ENCODE peak calls at places on chromosomes 4 and X, in nine cellular contexts. One of them, this sample, is unnamed.

GRCh38 chrX:20151689-20152088 is 10.1 kb upstream of the EIF1AX start:
- DNase-seq in T-helper 9 cell: no peak
- DNase-seq in iris pigment epithelial cell: no peak
- DNase-seq in stimulated activated naive CD8-positive, alpha-beta T cell treated with anti-CD3 and anti-CD28 coated beads, Interleukin-15, Interleukin-2, amounts not matched to agents 100 U/mL and 50 U/mL, for 24 hours: no peak
- DNase-seq in activated T-cell treated with anti-CD3 and anti-CD28 coated beads for 1 hour: no peak
- DNase-seq in NCI-H2171 treated with DMSO at 0.1 percent for 48 hours: no peak
- DNase-seq in AG20443: no peak
- DNase-seq in AG10803: no peak
- DNase-seq in cardiac muscle cell: no peak
- DNase-seq in this sample: no peak

GRCh38 chr4:122960298-122960985 is 38.0 kb upstream of the NUDT6 start:
- DNase-seq in T-helper 9 cell: no peak
- DNase-seq in iris pigment epithelial cell: peak
- DNase-seq in stimulated activated naive CD8-positive, alpha-beta T cell treated with anti-CD3 and anti-CD28 coated beads, Interleukin-15, Interleukin-2, amounts not matched to agents 100 U/mL and 50 U/mL, for 24 hours: no peak
- DNase-seq in activated T-cell treated with anti-CD3 and anti-CD28 coated beads for 1 hour: no peak
- DNase-seq in NCI-H2171 treated with DMSO at 0.1 percent for 48 hours: no peak
- DNase-seq in AG20443: no peak
- DNase-seq in AG10803: peak
- DNase-seq in cardiac muscle cell: no peak
- DNase-seq in this sample: no peak

GRCh38 chr4:86910820-86911684 is 18.8 kb upstream of the C4orf36 start:
- DNase-seq in T-helper 9 cell: no peak
- DNase-seq in iris pigment epithelial cell: peak
- DNase-seq in stimulated activated naive CD8-positive, alpha-beta T cell treated with anti-CD3 and anti-CD28 coated beads, Interleukin-15, Interleukin-2, amounts not matched to agents 100 U/mL and 50 U/mL, for 24 hours: no peak
- DNase-seq in activated T-cell treated with anti-CD3 and anti-CD28 coated beads for 1 hour: no peak
- DNase-seq in NCI-H2171 treated with DMSO at 0.1 percent for 48 hours: no peak
- DNase-seq in AG20443: no peak
- DNase-seq in AG10803: no peak
- DNase-seq in cardiac muscle cell: no peak
- DNase-seq in this sample: no peak

GRCh38 chr4:82852751-82853053 is 38.3 kb downstream of the SEC31A start:
- DNase-seq in T-helper 9 cell: no peak
- DNase-seq in iris pigment epithelial cell: no peak
- DNase-seq in stimulated activated naive CD8-positive, alpha-beta T cell treated with anti-CD3 and anti-CD28 coated beads, Interleukin-15, Interleukin-2, amounts not matched to agents 100 U/mL and 50 U/mL, for 24 hours: no peak
- DNase-seq in activated T-cell treated with anti-CD3 and anti-CD28 coated beads for 1 hour: no peak
- DNase-seq in NCI-H2171 treated with DMSO at 0.1 percent for 48 hours: no peak
- DNase-seq in AG20443: no peak
- DNase-seq in AG10803: no peak
- DNase-seq in cardiac muscle cell: no peak
- DNase-seq in this sample: no peak

GRCh38 chr4:31045724-31046318 is 325.7 kb downstream of the PCDH7 start:
- DNase-seq in T-helper 9 cell: no peak
- DNase-seq in iris pigment epithelial cell: peak
- DNase-seq in stimulated activated naive CD8-positive, alpha-beta T cell treated with anti-CD3 and anti-CD28 coated beads, Interleukin-15, Interleukin-2, amounts not matched to agents 100 U/mL and 50 U/mL, for 24 hours: no peak
- DNase-seq in activated T-cell treated with anti-CD3 and anti-CD28 coated beads for 1 hour: no peak
- DNase-seq in NCI-H2171 treated with DMSO at 0.1 percent for 48 hours: no peak
- DNase-seq in AG20443: no peak
- DNase-seq in AG10803: no peak
- DNase-seq in cardiac muscle cell: peak
- DNase-seq in this sample: peak

GRCh38 chrX:78429172-78429571 is 101.8 kb upstream of the CYSLTR1 start:
- DNase-seq in T-helper 9 cell: no peak
- DNase-seq in iris pigment epithelial cell: no peak
- DNase-seq in stimulated activated naive CD8-positive, alpha-beta T cell treated with anti-CD3 and anti-CD28 coated beads, Interleukin-15, Interleukin-2, amounts not matched to agents 100 U/mL and 50 U/mL, for 24 hours: no peak
- DNase-seq in activated T-cell treated with anti-CD3 and anti-CD28 coated beads for 1 hour: no peak
- DNase-seq in NCI-H2171 treated with DMSO at 0.1 percent for 48 hours: no peak
- DNase-seq in AG20443: no peak
- DNase-seq in AG10803: no peak
- DNase-seq in cardiac muscle cell: no peak
- DNase-seq in this sample: no peak

GRCh38 chr4:23945521-23946017 is 55.7 kb upstream of the PPARGC1A start:
- DNase-seq in T-helper 9 cell: no peak
- DNase-seq in iris pigment epithelial cell: peak
- DNase-seq in stimulated activated naive CD8-positive, alpha-beta T cell treated with anti-CD3 and anti-CD28 coated beads, Interleukin-15, Interleukin-2, amounts not matched to agents 100 U/mL and 50 U/mL, for 24 hours: no peak
- DNase-seq in activated T-cell treated with anti-CD3 and anti-CD28 coated beads for 1 hour: no peak
- DNase-seq in NCI-H2171 treated with DMSO at 0.1 percent for 48 hours: no peak
- DNase-seq in AG20443: peak
- DNase-seq in AG10803: peak
- DNase-seq in cardiac muscle cell: no peak
- DNase-seq in this sample: peak

GRCh38 chrX:118221733-118222132 is 105.1 kb upstream of the KLHL13 start:
- DNase-seq in T-helper 9 cell: no peak
- DNase-seq in iris pigment epithelial cell: no peak
- DNase-seq in stimulated activated naive CD8-positive, alpha-beta T cell treated with anti-CD3 and anti-CD28 coated beads, Interleukin-15, Interleukin-2, amounts not matched to agents 100 U/mL and 50 U/mL, for 24 hours: no peak
- DNase-seq in activated T-cell treated with anti-CD3 and anti-CD28 coated beads for 1 hour: no peak
- DNase-seq in NCI-H2171 treated with DMSO at 0.1 percent for 48 hours: no peak
- DNase-seq in AG20443: no peak
- DNase-seq in AG10803: no peak
- DNase-seq in cardiac muscle cell: no peak
- DNase-seq in this sample: no peak

GRCh38 chr4:7806724-7807123 is 132.9 kb downstream of the AFAP1 start:
- DNase-seq in T-helper 9 cell: no peak
- DNase-seq in iris pigment epithelial cell: no peak
- DNase-seq in stimulated activated naive CD8-positive, alpha-beta T cell treated with anti-CD3 and anti-CD28 coated beads, Interleukin-15, Interleukin-2, amounts not matched to agents 100 U/mL and 50 U/mL, for 24 hours: no peak
- DNase-seq in activated T-cell treated with anti-CD3 and anti-CD28 coated beads for 1 hour: no peak
- DNase-seq in NCI-H2171 treated with DMSO at 0.1 percent for 48 hours: no peak
- DNase-seq in AG20443: no peak
- DNase-seq in AG10803: no peak
- DNase-seq in cardiac muscle cell: no peak
- DNase-seq in this sample: no peak

GRCh38 chr4:141347738-141348524 is 127.2 kb downstream of the ZNF330 start:
- DNase-seq in T-helper 9 cell: no peak
- DNase-seq in iris pigment epithelial cell: peak
- DNase-seq in stimulated activated naive CD8-positive, alpha-beta T cell treated with anti-CD3 and anti-CD28 coated beads, Interleukin-15, Interleukin-2, amounts not matched to agents 100 U/mL and 50 U/mL, for 24 hours: no peak
- DNase-seq in activated T-cell treated with anti-CD3 and anti-CD28 coated beads for 1 hour: no peak
- DNase-seq in NCI-H2171 treated with DMSO at 0.1 percent for 48 hours: no peak
- DNase-seq in AG20443: no peak
- DNase-seq in AG10803: peak
- DNase-seq in cardiac muscle cell: no peak
- DNase-seq in this sample: peak

GRCh38 chr4:97493815-97494518 is 649.3 kb downstream of the STPG2 start:
- DNase-seq in T-helper 9 cell: no peak
- DNase-seq in iris pigment epithelial cell: no peak
- DNase-seq in stimulated activated naive CD8-positive, alpha-beta T cell treated with anti-CD3 and anti-CD28 coated beads, Interleukin-15, Interleukin-2, amounts not matched to agents 100 U/mL and 50 U/mL, for 24 hours: no peak
- DNase-seq in activated T-cell treated with anti-CD3 and anti-CD28 coated beads for 1 hour: no peak
- DNase-seq in NCI-H2171 treated with DMSO at 0.1 percent for 48 hours: no peak
- DNase-seq in AG20443: no peak
- DNase-seq in AG10803: no peak
- DNase-seq in cardiac muscle cell: no peak
- DNase-seq in this sample: no peak

GRCh38 chr4:150722908-150723362 is 141.0 kb downstream of the MAB21L2 start:
- DNase-seq in T-helper 9 cell: no peak
- DNase-seq in iris pigment epithelial cell: peak
- DNase-seq in stimulated activated naive CD8-positive, alpha-beta T cell treated with anti-CD3 and anti-CD28 coated beads, Interleukin-15, Interleukin-2, amounts not matched to agents 100 U/mL and 50 U/mL, for 24 hours: no peak
- DNase-seq in activated T-cell treated with anti-CD3 and anti-CD28 coated beads for 1 hour: no peak
- DNase-seq in NCI-H2171 treated with DMSO at 0.1 percent for 48 hours: peak
- DNase-seq in AG20443: no peak
- DNase-seq in AG10803: no peak
- DNase-seq in cardiac muscle cell: peak
- DNase-seq in this sample: no peak

GRCh38 chr4:144267084-144267483 is 126.6 kb upstream of the GYPA start:
- DNase-seq in T-helper 9 cell: no peak
- DNase-seq in iris pigment epithelial cell: no peak
- DNase-seq in stimulated activated naive CD8-positive, alpha-beta T cell treated with anti-CD3 and anti-CD28 coated beads, Interleukin-15, Interleukin-2, amounts not matched to agents 100 U/mL and 50 U/mL, for 24 hours: no peak
- DNase-seq in activated T-cell treated with anti-CD3 and anti-CD28 coated beads for 1 hour: no peak
- DNase-seq in NCI-H2171 treated with DMSO at 0.1 percent for 48 hours: no peak
- DNase-seq in AG20443: no peak
- DNase-seq in AG10803: no peak
- DNase-seq in cardiac muscle cell: no peak
- DNase-seq in this sample: no peak

GRCh38 chr4:148051403-148051802 is 319.5 kb downstream of the ARHGAP10 start:
- DNase-seq in T-helper 9 cell: no peak
- DNase-seq in iris pigment epithelial cell: no peak
- DNase-seq in stimulated activated naive CD8-positive, alpha-beta T cell treated with anti-CD3 and anti-CD28 coated beads, Interleukin-15, Interleukin-2, amounts not matched to agents 100 U/mL and 50 U/mL, for 24 hours: no peak
- DNase-seq in activated T-cell treated with anti-CD3 and anti-CD28 coated beads for 1 hour: no peak
- DNase-seq in NCI-H2171 treated with DMSO at 0.1 percent for 48 hours: peak
- DNase-seq in AG20443: no peak
- DNase-seq in AG10803: no peak
- DNase-seq in cardiac muscle cell: no peak
- DNase-seq in this sample: no peak

GRCh38 chr4:83217721-83218522 is 66.7 kb downstream of the COQ2 start:
- DNase-seq in T-helper 9 cell: peak
- DNase-seq in iris pigment epithelial cell: no peak
- DNase-seq in stimulated activated naive CD8-positive, alpha-beta T cell treated with anti-CD3 and anti-CD28 coated beads, Interleukin-15, Interleukin-2, amounts not matched to agents 100 U/mL and 50 U/mL, for 24 hours: peak
- DNase-seq in activated T-cell treated with anti-CD3 and anti-CD28 coated beads for 1 hour: peak
- DNase-seq in NCI-H2171 treated with DMSO at 0.1 percent for 48 hours: no peak
- DNase-seq in AG20443: no peak
- DNase-seq in AG10803: no peak
- DNase-seq in cardiac muscle cell: no peak
- DNase-seq in this sample: peak

GRCh38 chr4:60944070-60944469 is 256.1 kb upstream of the ADGRL3 start:
- DNase-seq in T-helper 9 cell: no peak
- DNase-seq in iris pigment epithelial cell: no peak
- DNase-seq in stimulated activated naive CD8-positive, alpha-beta T cell treated with anti-CD3 and anti-CD28 coated beads, Interleukin-15, Interleukin-2, amounts not matched to agents 100 U/mL and 50 U/mL, for 24 hours: no peak
- DNase-seq in activated T-cell treated with anti-CD3 and anti-CD28 coated beads for 1 hour: no peak
- DNase-seq in NCI-H2171 treated with DMSO at 0.1 percent for 48 hours: no peak
- DNase-seq in AG20443: no peak
- DNase-seq in AG10803: no peak
- DNase-seq in cardiac muscle cell: no peak
- DNase-seq in this sample: no peak

GRCh38 chr4:158884280-158884679 is 115.5 kb downstream of the FNIP2 start:
- DNase-seq in T-helper 9 cell: no peak
- DNase-seq in iris pigment epithelial cell: peak
- DNase-seq in stimulated activated naive CD8-positive, alpha-beta T cell treated with anti-CD3 and anti-CD28 coated beads, Interleukin-15, Interleukin-2, amounts not matched to agents 100 U/mL and 50 U/mL, for 24 hours: no peak
- DNase-seq in activated T-cell treated with anti-CD3 and anti-CD28 coated beads for 1 hour: no peak
- DNase-seq in NCI-H2171 treated with DMSO at 0.1 percent for 48 hours: no peak
- DNase-seq in AG20443: no peak
- DNase-seq in AG10803: peak
- DNase-seq in cardiac muscle cell: no peak
- DNase-seq in this sample: peak

GRCh38 chrX:45368705-45369104 is 168.0 kb upstream of the DIPK2B start:
- DNase-seq in T-helper 9 cell: no peak
- DNase-seq in iris pigment epithelial cell: no peak
- DNase-seq in stimulated activated naive CD8-positive, alpha-beta T cell treated with anti-CD3 and anti-CD28 coated beads, Interleukin-15, Interleukin-2, amounts not matched to agents 100 U/mL and 50 U/mL, for 24 hours: no peak
- DNase-seq in activated T-cell treated with anti-CD3 and anti-CD28 coated beads for 1 hour: no peak
- DNase-seq in NCI-H2171 treated with DMSO at 0.1 percent for 48 hours: no peak
- DNase-seq in AG20443: no peak
- DNase-seq in AG10803: no peak
- DNase-seq in cardiac muscle cell: no peak
- DNase-seq in this sample: no peak

GRCh38 chrX:108224727-108225455 is 133.3 kb downstream of the ATG4A start:
- DNase-seq in T-helper 9 cell: no peak
- DNase-seq in iris pigment epithelial cell: peak
- DNase-seq in stimulated activated naive CD8-positive, alpha-beta T cell treated with anti-CD3 and anti-CD28 coated beads, Interleukin-15, Interleukin-2, amounts not matched to agents 100 U/mL and 50 U/mL, for 24 hours: no peak
- DNase-seq in activated T-cell treated with anti-CD3 and anti-CD28 coated beads for 1 hour: no peak
- DNase-seq in NCI-H2171 treated with DMSO at 0.1 percent for 48 hours: peak
- DNase-seq in AG20443: peak
- DNase-seq in AG10803: peak
- DNase-seq in cardiac muscle cell: peak
- DNase-seq in this sample: peak

GRCh38 chr4:14434916-14435315 is 567.4 kb upstream of the CPEB2 start:
- DNase-seq in T-helper 9 cell: no peak
- DNase-seq in iris pigment epithelial cell: no peak
- DNase-seq in stimulated activated naive CD8-positive, alpha-beta T cell treated with anti-CD3 and anti-CD28 coated beads, Interleukin-15, Interleukin-2, amounts not matched to agents 100 U/mL and 50 U/mL, for 24 hours: no peak
- DNase-seq in activated T-cell treated with anti-CD3 and anti-CD28 coated beads for 1 hour: no peak
- DNase-seq in NCI-H2171 treated with DMSO at 0.1 percent for 48 hours: no peak
- DNase-seq in AG20443: peak
- DNase-seq in AG10803: peak
- DNase-seq in cardiac muscle cell: no peak
- DNase-seq in this sample: peak

GRCh38 chrX:25015486-25016360 is at the start of gene ARX:
- DNase-seq in T-helper 9 cell: no peak
- DNase-seq in iris pigment epithelial cell: peak
- DNase-seq in stimulated activated naive CD8-positive, alpha-beta T cell treated with anti-CD3 and anti-CD28 coated beads, Interleukin-15, Interleukin-2, amounts not matched to agents 100 U/mL and 50 U/mL, for 24 hours: peak
- DNase-seq in activated T-cell treated with anti-CD3 and anti-CD28 coated beads for 1 hour: no peak
- DNase-seq in NCI-H2171 treated with DMSO at 0.1 percent for 48 hours: no peak
- DNase-seq in AG20443: peak
- DNase-seq in AG10803: peak
- DNase-seq in cardiac muscle cell: peak
- DNase-seq in this sample: peak

GRCh38 chrX:82732861-82733260 is 775.2 kb upstream of the POU3F4 start:
- DNase-seq in T-helper 9 cell: no peak
- DNase-seq in iris pigment epithelial cell: no peak
- DNase-seq in stimulated activated naive CD8-positive, alpha-beta T cell treated with anti-CD3 and anti-CD28 coated beads, Interleukin-15, Interleukin-2, amounts not matched to agents 100 U/mL and 50 U/mL, for 24 hours: no peak
- DNase-seq in activated T-cell treated with anti-CD3 and anti-CD28 coated beads for 1 hour: no peak
- DNase-seq in NCI-H2171 treated with DMSO at 0.1 percent for 48 hours: no peak
- DNase-seq in AG20443: no peak
- DNase-seq in AG10803: no peak
- DNase-seq in cardiac muscle cell: no peak
- DNase-seq in this sample: no peak

GRCh38 chrX:24561121-24561520 is 86.0 kb downstream of the PCYT1B start:
- DNase-seq in T-helper 9 cell: no peak
- DNase-seq in iris pigment epithelial cell: peak
- DNase-seq in stimulated activated naive CD8-positive, alpha-beta T cell treated with anti-CD3 and anti-CD28 coated beads, Interleukin-15, Interleukin-2, amounts not matched to agents 100 U/mL and 50 U/mL, for 24 hours: no peak
- DNase-seq in activated T-cell treated with anti-CD3 and anti-CD28 coated beads for 1 hour: no peak
- DNase-seq in NCI-H2171 treated with DMSO at 0.1 percent for 48 hours: no peak
- DNase-seq in AG20443: peak
- DNase-seq in AG10803: peak
- DNase-seq in cardiac muscle cell: no peak
- DNase-seq in this sample: peak

GRCh38 chr4:129218355-129218754 is 122.4 kb downstream of the C4orf33 start:
- DNase-seq in T-helper 9 cell: no peak
- DNase-seq in iris pigment epithelial cell: peak
- DNase-seq in stimulated activated naive CD8-positive, alpha-beta T cell treated with anti-CD3 and anti-CD28 coated beads, Interleukin-15, Interleukin-2, amounts not matched to agents 100 U/mL and 50 U/mL, for 24 hours: no peak
- DNase-seq in activated T-cell treated with anti-CD3 and anti-CD28 coated beads for 1 hour: no peak
- DNase-seq in NCI-H2171 treated with DMSO at 0.1 percent for 48 hours: peak
- DNase-seq in AG20443: peak
- DNase-seq in AG10803: no peak
- DNase-seq in cardiac muscle cell: peak
- DNase-seq in this sample: peak

GRCh38 chrX:118562574-118563164 is 67.1 kb downstream of the DOCK11 start:
- DNase-seq in T-helper 9 cell: no peak
- DNase-seq in iris pigment epithelial cell: peak
- DNase-seq in stimulated activated naive CD8-positive, alpha-beta T cell treated with anti-CD3 and anti-CD28 coated beads, Interleukin-15, Interleukin-2, amounts not matched to agents 100 U/mL and 50 U/mL, for 24 hours: no peak
- DNase-seq in activated T-cell treated with anti-CD3 and anti-CD28 coated beads for 1 hour: no peak
- DNase-seq in NCI-H2171 treated with DMSO at 0.1 percent for 48 hours: no peak
- DNase-seq in AG20443: no peak
- DNase-seq in AG10803: no peak
- DNase-seq in cardiac muscle cell: no peak
- DNase-seq in this sample: no peak

GRCh38 chr4:55336138-55337034 is 9.7 kb upstream of the SRD5A3 start:
- DNase-seq in T-helper 9 cell: no peak
- DNase-seq in iris pigment epithelial cell: no peak
- DNase-seq in stimulated activated naive CD8-positive, alpha-beta T cell treated with anti-CD3 and anti-CD28 coated beads, Interleukin-15, Interleukin-2, amounts not matched to agents 100 U/mL and 50 U/mL, for 24 hours: peak
- DNase-seq in activated T-cell treated with anti-CD3 and anti-CD28 coated beads for 1 hour: no peak
- DNase-seq in NCI-H2171 treated with DMSO at 0.1 percent for 48 hours: no peak
- DNase-seq in AG20443: no peak
- DNase-seq in AG10803: no peak
- DNase-seq in cardiac muscle cell: no peak
- DNase-seq in this sample: no peak